ENCODE peak calls at places on chromosomes 1 and 21, in four cellular contexts. One of them, this sample, is unnamed.

GRCh38 chr1:24157921-24158481 is 15.1 kb upstream of the IL22RA1 start:
- DNase-seq in GM12878: no peak
- DNase-seq in endothelial cell of umbilical vein: no peak
- DNase-seq in K562: no peak
- DNase-seq in this sample: no peak

GRCh38 chr21:34900376-34900775 is 148.7 kb downstream of the RUNX1 start:
- DNase-seq in endothelial cell of umbilical vein: no peak
- DNase-seq in GM12878: no peak
- DNase-seq in K562: no peak
- DNase-seq in this sample: no peak

GRCh38 chr1:116825735-116826438 is 71.7 kb downstream of the CD2 start:
- DNase-seq in GM12878: no peak
- DNase-seq in K562: peak
- DNase-seq in endothelial cell of umbilical vein: no peak
- DNase-seq in this sample: no peak

GRCh38 chr1:55213029-55213884 is 1.9 kb downstream of the USP24 start:
- DNase-seq in GM12878: no peak
- DNase-seq in endothelial cell of umbilical vein: no peak
- DNase-seq in K562: no peak
- DNase-seq in this sample: no peak

GRCh38 chr1:230982698-230983097 is 3.8 kb downstream of the ARV1 start:
- DNase-seq in endothelial cell of umbilical vein: no peak
- DNase-seq in GM12878: no peak
- DNase-seq in K562: no peak
- DNase-seq in this sample: peak

GRCh38 chr21:41653944-41654625 is 112.8 kb downstream of the RIPK4 start:
- DNase-seq in GM12878: no peak
- DNase-seq in K562: no peak
- DNase-seq in endothelial cell of umbilical vein: no peak
- DNase-seq in this sample: peak

GRCh38 chr1:44558883-44559282 is 115.4 kb downstream of the TMEM53 start:
- DNase-seq in K562: no peak
- DNase-seq in endothelial cell of umbilical vein: no peak
- DNase-seq in GM12878: no peak
- DNase-seq in this sample: no peak

GRCh38 chr1:176029609-176030008 is 177.5 kb downstream of the COP1 start:
- DNase-seq in K562: no peak
- DNase-seq in endothelial cell of umbilical vein: no peak
- DNase-seq in GM12878: no peak
- DNase-seq in this sample: no peak

GRCh38 chr1:93681095-93681548 is 515 bp downstream of the BCAR3 start:
- DNase-seq in endothelial cell of umbilical vein: no peak
- DNase-seq in GM12878: no peak
- DNase-seq in K562: no peak
- DNase-seq in this sample: peak

GRCh38 chr1:204348197-204348596 is 11.5 kb downstream of the PLEKHA6 start:
- DNase-seq in endothelial cell of umbilical vein: no peak
- DNase-seq in K562: no peak
- DNase-seq in GM12878: no peak
- DNase-seq in this sample: no peak

GRCh38 chr1:24292100-24292499 is 27.1 kb upstream of the GRHL3 start:
- DNase-seq in GM12878: no peak
- DNase-seq in K562: no peak
- DNase-seq in endothelial cell of umbilical vein: no peak
- DNase-seq in this sample: no peak

GRCh38 chr21:46054447-46054846 is 43.5 kb upstream of the COL6A2 start:
- DNase-seq in K562: no peak
- DNase-seq in GM12878: no peak
- DNase-seq in endothelial cell of umbilical vein: no peak
- DNase-seq in this sample: peak

GRCh38 chr1:51799372-51799771 is 79.2 kb downstream of the NRDC start:
- DNase-seq in K562: no peak
- DNase-seq in GM12878: no peak
- DNase-seq in endothelial cell of umbilical vein: no peak
- DNase-seq in this sample: no peak

GRCh38 chr21:46027855-46028493 is 46.4 kb downstream of the COL6A1 start:
- DNase-seq in K562: no peak
- DNase-seq in endothelial cell of umbilical vein: no peak
- DNase-seq in GM12878: no peak
- DNase-seq in this sample: peak

GRCh38 chr1:115976062-115976899 is at the start of gene SLC22A15:
- DNase-seq in endothelial cell of umbilical vein: no peak
- DNase-seq in K562: peak
- DNase-seq in GM12878: peak
- DNase-seq in this sample: no peak

GRCh38 chr1:196438324-196438723 is 169.9 kb downstream of the KCNT2 start:
- DNase-seq in K562: no peak
- DNase-seq in GM12878: no peak
- DNase-seq in endothelial cell of umbilical vein: no peak
- DNase-seq in this sample: no peak

GRCh38 chr1:30372792-30373433 is 350.5 kb downstream of the MATN1 start:
- DNase-seq in GM12878: no peak
- DNase-seq in K562: no peak
- DNase-seq in endothelial cell of umbilical vein: no peak
- DNase-seq in this sample: no peak

GRCh38 chr1:110336300-110337039 is 2.7 kb upstream of the RBM15 start:
- DNase-seq in GM12878: no peak
- DNase-seq in endothelial cell of umbilical vein: no peak
- DNase-seq in K562: no peak
- DNase-seq in this sample: no peak

GRCh38 chr1:12338017-12338416 is 108.2 kb downstream of the VPS13D start:
- DNase-seq in GM12878: no peak
- DNase-seq in K562: no peak
- DNase-seq in endothelial cell of umbilical vein: no peak
- DNase-seq in this sample: no peak

GRCh38 chr1:42674682-42675081 is 7.5 kb upstream of the YBX1 start:
- DNase-seq in endothelial cell of umbilical vein: no peak
- DNase-seq in GM12878: no peak
- DNase-seq in K562: no peak
- DNase-seq in this sample: no peak

GRCh38 chr1:96545935-96546656 is 175.5 kb upstream of the PTBP2 start:
- DNase-seq in endothelial cell of umbilical vein: no peak
- DNase-seq in K562: no peak
- DNase-seq in GM12878: no peak
- DNase-seq in this sample: no peak

GRCh38 chr1:96544831-96545221 is 176.8 kb upstream of the PTBP2 start:
- DNase-seq in endothelial cell of umbilical vein: no peak
- DNase-seq in K562: no peak
- DNase-seq in GM12878: no peak
- DNase-seq in this sample: no peak

GRCh38 chr1:96541491-96541890 is 180.1 kb upstream of the PTBP2 start:
- DNase-seq in endothelial cell of umbilical vein: no peak
- DNase-seq in K562: no peak
- DNase-seq in GM12878: no peak
- DNase-seq in this sample: no peak

GRCh38 chr1:96538883-96539282 is 182.7 kb upstream of the PTBP2 start:
- DNase-seq in endothelial cell of umbilical vein: no peak
- DNase-seq in K562: no peak
- DNase-seq in GM12878: no peak
- DNase-seq in this sample: peak

DNA sequence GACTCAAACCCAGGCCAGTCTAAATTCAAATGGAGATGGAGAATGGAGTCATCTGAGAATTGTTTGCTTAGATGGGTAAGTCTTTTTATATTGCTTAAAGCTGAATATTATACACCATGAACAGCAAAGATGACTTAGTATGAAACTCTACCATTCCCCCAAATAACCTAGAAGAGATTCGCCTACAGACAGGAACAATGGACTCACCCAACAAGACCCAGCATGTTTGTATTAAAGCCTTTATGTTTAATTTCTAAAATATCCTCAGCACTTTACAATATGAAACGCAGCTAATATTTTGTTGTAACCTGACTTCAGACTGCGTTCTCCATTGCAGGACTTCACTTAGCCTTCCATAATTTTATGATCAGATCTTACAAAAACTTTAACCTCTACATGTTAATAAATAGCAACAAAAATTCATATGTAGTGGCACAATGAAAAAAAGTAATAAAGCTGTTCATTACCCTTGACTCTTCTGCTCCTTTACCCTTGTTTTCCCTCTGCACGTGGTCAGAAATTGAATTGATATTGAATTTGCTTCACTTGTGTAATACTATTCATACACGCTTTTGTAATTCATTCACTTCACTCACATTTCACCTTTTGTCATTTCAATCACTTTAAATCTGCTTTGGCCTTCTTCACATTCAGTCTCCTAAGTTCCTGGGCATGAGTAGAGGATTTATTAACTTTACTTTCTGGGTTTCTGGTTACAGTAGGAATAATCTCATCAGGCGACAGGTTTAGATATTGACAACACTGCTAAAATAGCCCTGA is 177.3 kb upstream of the PTBP2 start:
- DNase-seq in endothelial cell of umbilical vein: no peak
- DNase-seq in K562: no peak
- DNase-seq in GM12878: no peak
- DNase-seq in this sample: no peak
- TF ChIP-seq FOS in endothelial cell of umbilical vein: no peak
- TF ChIP-seq FOS in K562: no peak
- TF ChIP-seq FOS in GM12878: no peak
- TF ChIP-seq FOS in this sample: no peak

DNA sequence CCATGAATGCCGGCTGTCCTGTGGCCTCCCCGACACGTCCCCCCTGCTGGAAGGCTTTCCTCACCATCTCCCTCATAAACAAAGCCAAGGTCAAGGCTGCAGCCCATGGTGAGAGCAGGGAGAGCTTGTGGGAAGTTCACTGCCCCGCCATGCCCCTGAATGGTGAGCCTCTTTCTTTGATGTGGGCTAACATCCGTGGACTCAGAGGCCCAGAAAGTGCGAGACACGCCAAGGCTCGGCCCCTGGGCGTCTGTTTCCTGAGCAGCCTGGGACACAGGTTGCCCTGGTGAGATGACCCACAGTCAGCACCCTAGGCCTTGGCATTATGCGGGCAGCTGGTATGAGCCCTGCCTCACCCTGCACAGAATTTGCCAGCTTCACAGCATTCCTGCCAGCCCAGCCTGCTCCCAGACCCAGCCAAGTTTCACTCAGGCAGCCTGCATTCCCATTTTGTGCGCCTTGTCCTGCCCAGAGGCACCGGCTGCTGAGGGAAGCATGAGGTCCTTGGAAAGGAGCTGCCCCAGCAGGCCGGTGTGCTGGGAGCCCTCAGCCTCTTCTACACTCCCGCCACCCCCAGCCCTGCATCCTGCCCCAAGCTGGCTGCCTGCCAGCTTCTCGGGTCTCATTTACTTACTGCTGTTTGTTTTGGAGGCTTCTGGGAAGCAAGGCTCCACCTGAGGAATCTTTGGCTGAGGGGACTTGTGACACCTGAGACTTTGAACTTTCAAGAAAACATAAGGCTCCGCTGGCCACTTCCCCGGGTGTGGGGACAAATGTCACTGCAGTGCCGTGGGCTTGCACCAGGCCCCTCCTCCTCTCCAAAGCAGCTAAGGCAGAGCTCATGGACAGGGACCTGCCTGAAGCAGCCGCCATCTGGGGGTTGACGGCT is 31.9 kb downstream of the NEK2 start:
- DNase-seq in GM12878: no peak
- DNase-seq in endothelial cell of umbilical vein: peak
- DNase-seq in K562: peak
- DNase-seq in this sample: no peak
- TF ChIP-seq FOS in GM12878: no peak
- TF ChIP-seq FOS in endothelial cell of umbilical vein: no peak
- TF ChIP-seq FOS in K562: no peak
- TF ChIP-seq FOS in this sample: no peak

DNA sequence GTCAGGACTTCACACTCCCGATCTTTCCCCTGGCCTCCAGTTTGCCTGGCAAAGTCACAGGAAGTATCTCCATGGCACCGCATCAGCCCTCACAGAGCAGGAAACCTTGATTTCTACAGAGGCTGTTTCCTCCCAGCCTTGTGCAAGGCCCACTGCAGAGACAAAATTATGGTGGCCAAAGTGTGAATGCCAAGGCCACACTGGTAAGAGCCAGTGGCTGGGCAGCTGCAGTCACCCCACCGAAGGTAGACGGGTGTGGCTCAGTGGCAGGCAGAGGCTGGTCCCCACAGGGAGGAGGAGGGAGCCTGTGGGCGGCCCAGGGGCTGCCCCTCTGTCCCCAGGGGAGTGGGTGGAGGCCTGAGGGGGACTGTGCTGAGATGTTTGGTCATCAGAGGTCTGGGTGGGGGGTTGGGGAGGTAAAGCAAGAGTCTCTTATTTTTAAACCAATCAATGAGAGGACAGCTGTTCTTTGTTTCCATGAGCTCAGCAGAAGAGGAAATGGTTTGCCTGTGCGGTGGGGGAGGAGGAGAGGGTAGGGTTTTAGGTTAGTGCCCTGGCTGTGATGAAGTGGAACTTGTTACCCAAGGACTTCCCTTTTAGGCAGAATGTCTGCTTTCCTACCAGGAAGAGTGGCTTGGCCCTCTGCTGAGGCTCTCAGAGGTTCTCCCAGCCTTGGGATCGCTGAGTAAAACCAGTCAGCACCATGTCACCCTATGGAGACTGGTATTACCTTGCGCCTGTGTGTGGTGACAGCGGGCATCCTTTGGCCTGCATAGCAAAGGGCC is 18.0 kb upstream of the BTG2 start:
- DNase-seq in K562: peak
- DNase-seq in GM12878: peak
- DNase-seq in endothelial cell of umbilical vein: peak
- DNase-seq in this sample: no peak
- TF ChIP-seq FOS in K562: no peak
- TF ChIP-seq FOS in GM12878: no peak
- TF ChIP-seq FOS in endothelial cell of umbilical vein: no peak
- TF ChIP-seq FOS in this sample: no peak

GRCh38 chr1:208177656-208178055 is 66.5 kb downstream of the PLXNA2 start:
- DNase-seq in endothelial cell of umbilical vein: no peak
- DNase-seq in K562: no peak
- DNase-seq in GM12878: no peak
- DNase-seq in this sample: no peak
- TF ChIP-seq FOS in endothelial cell of umbilical vein: no peak
- TF ChIP-seq FOS in K562: no peak
- TF ChIP-seq FOS in GM12878: no peak
- TF ChIP-seq FOS in this sample: no peak

GRCh38 chr1:107405241-107405640 is 264.4 kb downstream of the NTNG1 start:
- DNase-seq in K562: no peak
- DNase-seq in endothelial cell of umbilical vein: no peak
- DNase-seq in GM12878: no peak
- DNase-seq in this sample: peak
- TF ChIP-seq FOS in K562: no peak
- TF ChIP-seq FOS in endothelial cell of umbilical vein: no peak
- TF ChIP-seq FOS in GM12878: no peak
- TF ChIP-seq FOS in this sample: no peak